ENCODE peak calls at places on chromosomes 11 and 22, in four cellular contexts. B, T, D and E are unnamed samples.

GRCh38 chr11:103633037-103633788 is 403.2 kb upstream of the DDI1 start:
- DNase-seq in B (no peak), D (no peak), T (no peak), E (no peak)

GRCh38 chr11:46341454-46341853 is 5.8 kb upstream of the DGKZ start:
- DNase-seq in T (no peak), D (no peak), B (no peak), E (no peak)

GRCh38 chr11:121864660-121865059 is 251.4 kb downstream of the BLID start:
- DNase-seq in B (no peak), D (no peak), T (no peak), E (no peak)

GRCh38 chr11:2202071-2202899 is 30.7 kb upstream of the TH start:
- DNase-seq in T (no peak), B (no peak), D (peak; percentile 50), E (peak; percentile 56)

GRCh38 chr22:40588726-40589125 is 47.8 kb downstream of the MRTFA start:
- DNase-seq in D (peak; percentile 38), B (no peak), T (no peak), E (no peak)

GRCh38 chr11:9703280-9703679 is 39.4 kb downstream of the SWAP70 start:
- DNase-seq in T (no peak), B (no peak), D (no peak), E (no peak)

GRCh38 chr11:122101625-122102291 is 14.3 kb downstream of the BLID start:
- DNase-seq in T (no peak), B (peak; percentile 53), D (peak; percentile 44), E (peak; percentile 86)

GRCh38 chr11:1119282-1120146 is 38.2 kb upstream of the MUC5AC start:
- DNase-seq in D (peak; percentile 12), B (peak; percentile 10), T (no peak), E (no peak)

GRCh38 chr11:111775024-111775710 is 9.0 kb upstream of the PPP2R1B start:
- DNase-seq in B (no peak), T (no peak), D (no peak), E (peak; percentile 21)

GRCh38 chr11:77411238-77411637 is 62.7 kb downstream of the PAK1 start:
- DNase-seq in B (peak; percentile 26), T (no peak), D (peak; percentile 61), E (no peak)

GRCh38 chr22:18113680-18114394 is 3.2 kb downstream of the TUBA8 start:
- DNase-seq in T (no peak), B (no peak), D (no peak), E (no peak)

DNA sequence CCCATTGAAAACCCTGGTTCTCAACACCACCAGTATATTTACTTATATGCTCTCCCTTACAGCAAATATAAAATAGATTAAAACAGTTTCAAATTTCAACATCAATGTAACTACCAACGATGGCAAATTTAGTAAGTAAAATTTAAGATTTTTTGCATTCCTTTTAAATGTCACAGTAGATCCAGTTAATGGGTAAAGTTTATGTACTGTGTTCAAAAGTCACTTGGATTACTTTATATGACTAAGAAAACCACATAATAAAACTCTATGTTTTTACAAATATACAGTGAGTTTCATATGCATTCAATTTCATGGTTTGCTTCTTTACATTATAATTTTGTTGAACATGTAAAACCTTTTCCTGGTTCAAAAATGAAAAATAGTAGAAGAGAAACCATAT is 364.6 kb downstream of the AASDHPPT start:
- DNase-seq in D (no peak), T (no peak), B (no peak), E (no peak)
- H3K4me1 ChIP-seq in D (no peaks in the 10 kb centered on the region), T (no peaks in the 10 kb centered on the region), B (no peaks in the 10 kb centered on the region), E (no peaks in the 10 kb centered on the region)

DNA sequence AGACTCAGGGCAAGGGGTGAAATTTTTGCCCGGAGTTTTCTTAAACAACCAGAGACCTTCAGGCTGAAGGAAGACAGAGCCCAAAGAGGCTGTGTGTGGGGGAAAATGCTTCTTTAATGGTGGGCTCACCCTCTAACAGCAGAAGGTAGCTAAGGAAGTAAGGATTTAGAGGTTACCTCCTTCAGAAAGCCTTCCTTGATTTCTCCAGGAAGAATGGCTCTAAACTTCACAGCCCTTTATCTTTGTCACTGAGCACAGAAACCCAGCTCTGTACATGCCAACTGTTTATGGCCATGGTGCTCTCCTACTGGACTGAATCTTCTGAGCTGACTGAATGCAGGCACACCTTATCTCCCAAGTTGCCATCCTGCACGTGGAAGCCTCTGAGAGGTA is 196.0 kb downstream of the TENM4 start:
- DNase-seq in D (no peak), T (no peak), B (no peak), E (no peak)
- H3K27ac ChIP-seq in D (no peak overlapping the region), T (peak overlapping the region; percentile 87), B (peak overlapping the region; percentile 64), E (peak overlapping the region; percentile 73)

GRCh38 chr22:46104881-46105493 is 45.3 kb upstream of the PPARA start:
- DNase-seq in T (no peak), B (no peak), D (no peak), E (no peak)
- H3K4me1 ChIP-seq in T (peaks cover 100% of the 10 kb centered on the region), B (peaks cover 70% of the 10 kb centered on the region), D (peaks cover 49% of the 10 kb centered on the region), E (peaks cover 57% of the 10 kb centered on the region)

DNA sequence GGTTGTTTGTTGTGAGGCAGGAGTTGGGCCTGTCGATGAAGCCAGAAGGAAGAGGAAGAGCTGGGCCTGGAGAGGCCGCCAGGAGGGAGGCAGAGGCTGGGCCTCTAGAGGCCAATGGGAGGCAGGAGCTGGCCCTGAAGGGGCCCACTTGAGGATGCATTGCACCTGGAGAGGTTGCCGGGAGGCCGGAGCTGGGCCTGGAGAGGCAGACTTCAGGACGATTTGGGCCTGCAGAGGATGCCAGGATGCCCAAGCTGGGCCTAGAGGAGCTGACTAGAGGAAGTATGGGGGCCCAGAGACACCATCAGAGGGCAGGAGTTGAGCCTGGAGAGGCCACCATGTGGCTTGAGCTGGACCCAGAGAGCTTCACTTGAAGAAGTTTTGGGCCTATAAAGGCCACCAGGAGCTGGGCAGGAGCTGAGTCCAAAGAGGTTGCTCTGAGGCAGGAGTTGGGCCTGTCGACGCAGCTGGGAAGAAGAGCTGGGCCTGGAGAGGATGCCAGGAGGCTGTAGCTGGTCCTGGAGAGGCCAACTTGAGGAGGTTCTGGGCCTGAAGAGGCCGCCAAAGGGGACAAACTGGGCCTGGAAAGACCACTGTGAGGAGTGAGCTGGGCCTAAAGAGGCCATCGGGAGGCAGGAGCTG is 39.0 kb downstream of the OR4C45 start:
- DNase-seq in T (no peak), B (no peak), D (no peak), E (no peak)
- H3K27ac ChIP-seq in T (no peak overlapping the region), B (no peak overlapping the region), D (no peak overlapping the region), E (no peak overlapping the region)

GRCh38 chr22:20204821-20205220 is 54.0 kb upstream of the CCDC188 start:
- DNase-seq in B (no peak), T (no peak), D (no peak), E (no peak)
- H3K4me1 ChIP-seq in B (peaks cover 14% of the 10 kb centered on the region), T (peaks cover 60% of the 10 kb centered on the region), D (peaks cover 40% of the 10 kb centered on the region), E (peaks cover 12% of the 10 kb centered on the region)